ENCODE peak calls at places on chromosomes 11 and 22, in nine cellular contexts. J is cardiac muscle cell; N is aorta; C is HL-60; R is dorsolateral prefrontal cortex; O is brain microvascular endothelial cell; Q is spleen; L is CD4-positive, alpha-beta T cell; T is A549. U is an unnamed sample.
A peak's percentile ranks its signal among the peaks of the same experiment; 100 is the strongest.

GRCh38 chr11:56783448-56784041 is 35.0 kb upstream of the OR9G4 start:
- DNase-seq in J (peak; percentile 72), T (peak; percentile 25), Q (no peak), R (no peak), C (peak; percentile 1), O (peak; percentile 17), N (no peak), L (no peak), U (no peak)

GRCh38 chr11:106475181-106475580 is 397.7 kb downstream of the AASDHPPT start:
- DNase-seq in L (no peak), O (no peak), R (no peak), C (no peak), Q (no peak), J (no peak), N (no peak), T (no peak), U (no peak)

GRCh38 chr11:99934008-99934407 is 753.1 kb upstream of the ARHGAP42 start:
- DNase-seq in R (no peak), C (no peak), Q (no peak), L (no peak), N (no peak), O (no peak), T (no peak), J (peak; percentile 1), U (no peak)

GRCh38 chr11:12453243-12453642 is 75.9 kb downstream of the PARVA start:
- DNase-seq in Q (no peak), L (no peak), C (no peak), J (no peak), N (no peak), R (no peak), T (no peak), O (no peak), U (no peak)

GRCh38 chr11:93122535-93122934 is 75.3 kb downstream of the SLC36A4 start:
- DNase-seq in T (no peak), Q (no peak), C (no peak), R (no peak), J (no peak), O (no peak), N (no peak), L (no peak), U (no peak)

GRCh38 chr11:21564813-21565212 is 628.1 kb upstream of the ANO5 start:
- DNase-seq in R (no peak), C (no peak), O (no peak), N (no peak), T (no peak), L (no peak), J (no peak), Q (no peak), U (no peak)

GRCh38 chr22:44380716-44381500 is 68.2 kb upstream of the SHISAL1 start:
- DNase-seq in T (no peak), L (no peak), C (no peak), Q (peak; percentile 58), J (no peak), N (peak; percentile 42), R (no peak), O (no peak), U (no peak)

GRCh38 chr22:36853407-36854099 is 7.3 kb upstream of the NCF4 start:
- DNase-seq in N (peak; percentile 89), O (peak; percentile 50), T (peak; percentile 22), J (peak; percentile 72), C (peak; percentile 66), Q (peak; percentile 96), L (peak; percentile 90), R (peak; percentile 19), U (peak; percentile 24)

GRCh38 chr11:40186401-40187091 is 1272.9 kb downstream of the LRRC4C start:
- DNase-seq in O (no peak), C (no peak), J (no peak), R (peak; percentile 46), N (no peak), Q (no peak), L (no peak), T (no peak), U (no peak)

GRCh38 chr11:112884012-112884767 is 77.0 kb upstream of the NCAM1 start:
- DNase-seq in O (no peak), C (no peak), J (no peak), R (no peak), Q (no peak), L (no peak), N (no peak), T (no peak), U (no peak)

GRCh38 chr22:33597274-33597985 is 322.8 kb downstream of the LARGE1 start:
- DNase-seq in Q (no peak), N (no peak), T (no peak), C (no peak), R (no peak), O (no peak), J (no peak), L (no peak), U (no peak)

GRCh38 chr22:48954781-48955311 is 872.8 kb downstream of the BRD1 start:
- DNase-seq in T (no peak), J (no peak), C (no peak), O (no peak), R (no peak), N (peak; percentile 70), Q (peak; percentile 60), L (no peak), U (no peak)

GRCh38 chr11:8989411-8989810 is 14.4 kb downstream of the NRIP3 start:
- DNase-seq in T (no peak), R (no peak), L (no peak), Q (no peak), N (no peak), C (no peak), J (peak; percentile 60), O (no peak), U (no peak)

GRCh38 chr22:48098243-48098935 is 1335.9 kb downstream of the TBC1D22A start:
- DNase-seq in N (no peak), R (no peak), C (peak; percentile 12), Q (no peak), L (peak; percentile 17), J (no peak), T (no peak), O (no peak), U (no peak)

GRCh38 chr11:101011881-101012280 is 117.7 kb downstream of the PGR start:
- DNase-seq in R (no peak), O (no peak), T (no peak), L (no peak), C (no peak), N (no peak), Q (no peak), J (no peak), U (no peak)

GRCh38 chr11:72821920-72822799 is 7.9 kb downstream of the ATG16L2 start:
- DNase-seq in J (peak; percentile 90), L (peak; percentile 85), N (peak; percentile 96), Q (peak; percentile 95), C (no peak), O (peak; percentile 76), R (peak; percentile 88), T (peak; percentile 94), U (peak; percentile 76)
- H3K27ac ChIP-seq in J (no peak overlapping the region), L (peak overlapping the region; percentile 45), N (no peak overlapping the region), Q (peak overlapping the region; percentile 56), C (no peak overlapping the region), O (no peak overlapping the region), R (peak overlapping the region; percentile 90), T (peak overlapping the region; percentile 92), U (peak overlapping the region; percentile 71)

GRCh38 chr11:132911186-132911585 is 621.1 kb downstream of the OPCML start:
- DNase-seq in N (no peak), T (no peak), Q (no peak), J (peak; percentile 91), O (peak; percentile 83), C (no peak), L (no peak), R (no peak), U (no peak)

GRCh38 chr11:132913295-132913694 is 619.0 kb downstream of the OPCML start:
- DNase-seq in O (no peak), Q (no peak), J (no peak), C (no peak), R (no peak), L (no peak), T (no peak), N (no peak), U (no peak)

GRCh38 chr11:132909016-132909606 is 623.2 kb downstream of the OPCML start:
- DNase-seq in R (no peak), C (no peak), N (no peak), T (no peak), Q (no peak), O (no peak), J (no peak), L (no peak), U (no peak)

GRCh38 chr11:132908017-132908810 is 624.1 kb downstream of the OPCML start:
- DNase-seq in Q (no peak), R (no peak), L (no peak), N (no peak), J (peak; percentile 8), C (no peak), T (no peak), O (no peak), U (no peak)

DNA sequence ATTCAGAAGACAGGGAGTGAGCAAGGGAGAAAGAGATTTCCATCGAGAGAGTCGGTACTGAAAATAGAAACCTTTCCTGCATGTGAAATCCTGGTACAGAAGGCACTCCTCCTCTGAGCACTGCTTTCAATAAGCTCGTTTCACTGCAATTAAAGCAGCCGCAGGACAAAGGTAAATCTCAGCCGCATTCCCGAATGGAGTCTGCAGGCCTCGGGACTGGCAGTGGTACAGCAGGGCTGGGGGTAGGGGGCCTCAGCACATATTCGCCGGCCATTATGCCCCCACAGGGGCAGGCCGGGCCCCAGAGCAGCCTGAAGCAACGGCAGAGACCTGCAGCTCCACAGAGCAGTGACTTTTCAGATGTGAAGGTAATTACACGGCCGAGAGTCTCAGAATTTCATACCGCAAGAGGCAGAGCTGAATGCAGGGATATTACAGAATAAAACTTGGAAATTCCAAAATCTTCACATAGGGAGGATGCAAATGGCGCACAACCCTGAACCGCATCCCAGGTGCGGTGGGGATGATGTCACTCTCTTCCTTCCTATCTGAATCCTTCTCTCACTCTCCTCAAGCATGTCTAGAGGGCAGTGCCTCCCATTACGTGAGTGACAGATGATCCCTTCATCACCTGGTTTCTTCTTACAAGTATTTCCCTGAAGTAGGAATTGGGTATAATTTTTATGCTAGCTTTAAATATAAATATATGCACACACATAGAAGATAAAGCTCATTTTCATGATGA is 622.1 kb downstream of the OPCML start:
- DNase-seq in L (no peak), N (no peak), O (no peak), J (no peak), Q (no peak), C (no peak), R (no peak), T (no peak), U (no peak)
- H3K27ac ChIP-seq in L (no peak overlapping the region), N (no peak overlapping the region), O (no peak overlapping the region), J (no peak overlapping the region), Q (no peak overlapping the region), C (no peak overlapping the region), R (peak overlapping the region; percentile 80), T (no peak overlapping the region), U (no peak overlapping the region)

DNA sequence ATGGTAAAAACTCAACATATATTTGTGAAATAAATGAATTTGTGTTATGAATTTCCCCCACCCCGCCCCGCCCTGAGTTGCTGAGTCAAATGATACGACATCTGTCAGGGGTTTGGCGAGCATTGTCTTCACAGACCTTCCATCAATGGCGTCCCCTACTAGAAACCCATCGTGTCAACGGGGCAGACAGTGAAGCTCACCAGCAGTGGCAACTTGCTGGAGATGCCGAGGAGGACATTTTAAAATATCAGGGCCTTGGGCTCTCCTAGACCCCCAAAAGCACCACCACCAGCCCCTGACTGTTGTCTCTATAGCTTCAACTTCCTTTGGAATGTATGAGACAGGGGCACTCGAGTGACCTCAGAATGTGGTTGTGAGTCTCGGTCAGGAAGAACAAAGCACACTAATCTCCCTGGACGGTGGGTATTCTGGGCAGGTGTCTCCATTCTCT is 776 bp upstream of the NXF1 start:
- DNase-seq in C (no peak), Q (no peak), N (no peak), T (no peak), J (peak; percentile 16), L (no peak), R (no peak), O (no peak), U (no peak)
- H3K27ac ChIP-seq in C (peak overlapping the region; percentile 76), Q (peak overlapping the region; percentile 95), N (no peak overlapping the region), T (peak overlapping the region; percentile 92), J (peak overlapping the region; percentile 93), L (peak overlapping the region; percentile 60), R (peak overlapping the region; percentile 79), O (peak overlapping the region; percentile 18), U (peak overlapping the region; percentile 85)

GRCh38 chr22:17422736-17423343 is 53.6 kb downstream of the CECR2 start:
- DNase-seq in O (no peak), N (no peak), C (no peak), L (no peak), T (no peak), R (no peak), Q (no peak), J (no peak), U (no peak)
- H3K27ac ChIP-seq in O (no peak overlapping the region), N (no peak overlapping the region), C (no peak overlapping the region), L (no peak overlapping the region), T (no peak overlapping the region), R (no peak overlapping the region), Q (no peak overlapping the region), J (peak overlapping the region; percentile 73), U (no peak overlapping the region)